ENCODE peak calls at places on chromosomes 11 and 22, in seven cellular contexts. D, W, C, T, N, U and X are unnamed samples.

GRCh38 chr11:36333468-36333867 is 37.4 kb downstream of the PRR5L start:
- DNase-seq in D (peak), W (no peak), C (no peak), T (no peak), N (no peak), U (no peak), X (no peak)

GRCh38 chr11:269146-269890 is 8.9 kb upstream of the NLRP6 start:
- DNase-seq in D (peak), W (peak), C (peak), T (no peak), N (no peak), U (peak), X (peak)

GRCh38 chr11:128422576-128423370 is 164.6 kb downstream of the ETS1 start:
- DNase-seq in D (no peak), W (no peak), C (no peak), T (no peak), N (no peak), U (no peak), X (peak)

GRCh38 chr11:113401718-113402117 is 14.1 kb downstream of the ANKK1 start:
- DNase-seq in D (peak), W (no peak), C (no peak), T (peak), N (no peak), U (no peak), X (no peak)

GRCh38 chr11:74373382-74373781 is 24.9 kb downstream of the PGM2L1 start:
- DNase-seq in D (no peak), W (no peak), C (no peak), T (no peak), N (no peak), U (no peak), X (no peak)

GRCh38 chr11:2583605-2583958 is 116.2 kb downstream of the KCNQ1OT1 start:
- DNase-seq in D (no peak), W (peak), C (no peak), T (peak), N (no peak), U (no peak), X (no peak)

GRCh38 chr11:35324981-35325380 is 94.4 kb downstream of the SLC1A2 start:
- DNase-seq in D (peak), W (no peak), C (no peak), T (no peak), N (no peak), U (no peak), X (no peak)

GRCh38 chr11:118928870-118929495 is 3.3 kb upstream of the BCL9L start:
- DNase-seq in D (peak), W (no peak), C (no peak), T (peak), N (no peak), U (peak), X (no peak)

GRCh38 chr11:96337541-96338530 is 5.2 kb downstream of the MAML2 start:
- DNase-seq in D (no peak), W (no peak), C (peak), T (no peak), N (peak), U (no peak), X (peak)

GRCh38 chr22:44214764-44215163 is 34.0 kb downstream of the PARVG start:
- DNase-seq in D (no peak), W (no peak), C (no peak), T (no peak), N (no peak), U (no peak), X (no peak)

GRCh38 chr11:35523351-35523768 is 2.1 kb downstream of the PAMR1 start:
- DNase-seq in D (no peak), W (no peak), C (no peak), T (no peak), N (no peak), U (no peak), X (no peak)

GRCh38 chr11:1222491-1223345 is at the start of gene MUC5B:
- DNase-seq in D (no peak), W (peak), C (no peak), T (peak), N (no peak), U (no peak), X (no peak)

GRCh38 chr11:33500865-33501479 is 199.7 kb downstream of the C11orf91 start:
- DNase-seq in D (peak), W (no peak), C (no peak), T (no peak), N (no peak), U (no peak), X (no peak)

GRCh38 chr11:78510025-78510596 is 64.6 kb downstream of the NARS2 start:
- DNase-seq in D (no peak), W (no peak), C (no peak), T (no peak), N (no peak), U (no peak), X (no peak)

GRCh38 chr11:65524010-65524746 is 705 bp upstream of the SCYL1 start:
- DNase-seq in D (no peak), W (no peak), C (peak), T (peak), N (peak), U (no peak), X (no peak)

GRCh38 chr11:59602432-59602831 is 13.1 kb downstream of the OSBP start:
- DNase-seq in D (no peak), W (no peak), C (no peak), T (no peak), N (no peak), U (no peak), X (no peak)

GRCh38 chr11:66100272-66101037 is 30.4 kb downstream of the PACS1 start:
- DNase-seq in D (no peak), W (no peak), C (peak), T (peak), N (peak), U (peak), X (peak)

GRCh38 chr11:87039371-87039770 is 1.6 kb downstream of the TMEM135 start:
- DNase-seq in D (peak), W (no peak), C (no peak), T (no peak), N (no peak), U (no peak), X (no peak)

GRCh38 chr11:63802637-63803414 is 10.4 kb upstream of the SPINDOC start:
- DNase-seq in D (peak), W (no peak), C (no peak), T (no peak), N (no peak), U (no peak), X (peak)

GRCh38 chr11:75631086-75631694 is 37.6 kb downstream of the MAP6 start:
- DNase-seq in D (no peak), W (no peak), C (no peak), T (no peak), N (no peak), U (no peak), X (no peak)

GRCh38 chr11:40230821-40231220 is 1228.6 kb downstream of the LRRC4C start:
- DNase-seq in D (no peak), W (no peak), C (no peak), T (no peak), N (no peak), U (no peak), X (no peak)

GRCh38 chr22:38799265-38800002 is 5.5 kb upstream of the DNAL4 start:
- DNase-seq in D (no peak), W (no peak), C (no peak), T (no peak), N (no peak), U (no peak), X (no peak)

GRCh38 chr22:20867179-20868099 is 8.6 kb downstream of the SNAP29 start:
- DNase-seq in D (no peak), W (no peak), C (no peak), T (no peak), N (no peak), U (peak), X (no peak)

GRCh38 chr11:66011239-66011784 is 496 bp upstream of the CST6 start:
- DNase-seq in D (peak), W (peak), C (peak), T (no peak), N (no peak), U (no peak), X (no peak)

GRCh38 chr11:110349109-110349996 is 52.9 kb upstream of the RDX start:
- DNase-seq in D (no peak), W (no peak), C (peak), T (no peak), N (peak), U (no peak), X (peak)

GRCh38 chr11:15107730-15108515 is 6.8 kb upstream of the INSC start:
- DNase-seq in D (peak), W (no peak), C (no peak), T (no peak), N (no peak), U (peak), X (peak)

GRCh38 chr11:808427-809286 is 1.1 kb upstream of the RPLP2 start:
- DNase-seq in D (no peak), W (no peak), C (no peak), T (no peak), N (no peak), U (peak), X (peak)

GRCh38 chr11:74139151-74139918 is 31.5 kb downstream of the C2CD3 start:
- DNase-seq in D (no peak), W (no peak), C (no peak), T (no peak), N (no peak), U (no peak), X (no peak)

GRCh38 chr11:117618956-117619355 is 178.1 kb downstream of the DSCAML1 start:
- DNase-seq in D (no peak), W (peak), C (no peak), T (no peak), N (no peak), U (no peak), X (peak)

GRCh38 chr11:7448126-7448525 is 37.2 kb upstream of the OLFML1 start:
- DNase-seq in D (no peak), W (peak), C (no peak), T (no peak), N (no peak), U (no peak), X (no peak)
- TF ChIP-seq CTCF in D (no peak), W (peak), C (no peak), T (no peak), N (no peak), U (peak), X (no peak)

DNA sequence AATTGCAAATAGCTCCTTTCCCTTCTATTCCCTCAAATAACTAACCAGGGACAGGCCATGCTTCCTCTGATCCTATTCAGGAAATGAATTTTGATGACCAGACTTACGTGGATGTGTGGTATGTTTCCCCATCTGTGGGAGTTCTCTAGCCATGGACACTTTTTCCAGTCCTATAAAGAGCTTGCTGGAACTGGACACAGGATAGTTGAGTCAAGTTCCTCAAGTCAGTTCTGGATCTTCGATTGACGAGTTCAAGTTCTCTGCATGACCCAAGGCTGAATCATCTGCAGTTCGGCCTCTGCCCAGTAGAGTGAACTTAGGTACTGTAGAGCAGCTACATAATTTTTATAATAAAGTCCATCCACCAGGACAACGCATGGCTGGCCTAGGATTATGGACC is 52.7 kb upstream of the CCND1 start:
- DNase-seq in D (peak), W (no peak), C (no peak), T (no peak), N (no peak), U (no peak), X (no peak)
- TF ChIP-seq CTCF in D (peak), W (peak), C (no peak), T (no peak), N (no peak), U (no peak), X (no peak)

DNA sequence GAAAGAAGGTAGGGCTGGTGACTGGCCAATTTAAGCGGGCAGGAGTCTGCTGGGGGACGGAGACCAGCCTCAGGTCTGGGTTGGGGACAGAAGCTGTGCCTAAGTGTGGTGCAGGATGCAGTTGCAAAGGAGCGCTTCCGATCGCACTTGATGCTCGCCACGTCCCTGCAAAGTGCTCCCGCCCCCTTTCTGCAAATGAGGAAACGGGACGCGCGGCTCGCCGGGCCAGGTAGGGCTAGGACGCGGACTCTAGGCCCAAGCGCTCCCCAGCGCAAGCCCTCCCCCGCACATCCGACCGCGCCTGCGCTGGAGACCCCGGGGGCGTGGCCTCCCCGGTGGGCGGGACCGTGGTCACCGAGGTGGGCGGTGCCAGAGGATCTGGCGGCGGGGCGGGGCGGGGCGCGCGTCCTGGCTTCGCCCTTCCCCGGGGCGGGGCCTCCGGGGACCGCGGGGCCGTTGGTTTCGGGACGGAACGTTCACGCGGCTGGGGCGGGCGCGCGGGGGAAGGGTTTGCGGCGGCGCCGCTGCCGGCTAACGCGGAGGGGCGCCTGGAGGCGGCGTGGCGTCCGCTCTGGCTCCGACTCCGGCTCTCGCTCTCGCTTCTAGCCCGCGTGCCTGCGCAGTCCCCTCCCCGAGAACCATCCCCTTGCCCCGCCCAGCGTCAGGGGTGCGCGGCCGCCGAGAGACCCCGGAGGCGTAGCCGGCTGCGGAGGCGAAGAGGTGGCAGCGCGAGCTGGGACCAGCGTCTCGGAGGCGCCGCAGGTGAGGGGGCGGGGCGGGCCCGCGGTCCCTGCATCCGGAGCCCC is at the start of gene FAM118A:
- DNase-seq in D (peak), W (peak), C (peak), T (peak), N (peak), U (peak), X (peak)
- TF ChIP-seq CTCF in D (no peak), W (no peak), C (peak), T (no peak), N (no peak), U (no peak), X (no peak)

DNA sequence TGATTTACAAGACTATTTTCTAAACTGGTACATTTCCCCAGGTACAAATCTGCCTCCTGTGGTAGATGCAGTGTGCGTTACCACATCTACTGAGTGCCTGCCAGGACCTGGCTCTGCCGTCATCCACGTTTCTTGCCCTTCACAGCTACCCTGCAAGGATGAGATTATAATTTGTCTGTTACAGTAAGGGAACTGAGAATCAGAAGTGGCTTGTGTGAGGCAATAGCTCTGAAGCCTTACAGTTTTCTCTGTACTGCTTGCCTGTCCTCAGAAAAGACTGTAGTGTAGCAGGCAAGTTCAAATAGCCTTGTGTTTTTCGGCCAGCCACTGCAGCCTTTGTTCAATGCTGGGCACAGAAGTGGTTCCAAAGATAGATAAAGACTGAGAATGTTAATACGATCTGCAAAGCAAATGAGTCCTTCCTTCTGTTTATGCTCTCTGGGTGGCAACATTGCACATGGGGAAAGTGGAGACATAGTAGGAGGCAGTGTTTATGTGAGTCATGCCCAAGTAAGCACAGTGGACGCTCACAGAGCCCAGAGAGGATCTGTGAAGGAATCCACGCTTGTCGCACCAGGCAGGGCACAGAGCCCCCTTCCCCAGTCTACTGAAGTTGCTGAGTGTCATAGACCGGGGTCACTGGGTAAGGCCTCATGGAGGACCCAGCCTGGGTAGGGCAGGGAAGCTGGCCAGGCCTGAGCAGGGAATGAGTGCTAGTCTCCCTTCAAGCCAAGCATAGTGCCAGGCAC is 49.1 kb downstream of the MICAL2 start:
- DNase-seq in D (peak), W (no peak), C (no peak), T (no peak), N (no peak), U (no peak), X (no peak)
- TF ChIP-seq CTCF in D (no peak), W (no peak), C (no peak), T (no peak), N (no peak), U (no peak), X (no peak)

GRCh38 chr11:11871991-11872401 is 30.2 kb downstream of the USP47 start:
- DNase-seq in D (no peak), W (no peak), C (no peak), T (no peak), N (no peak), U (peak), X (no peak)

GRCh38 chr11:11880179-11880578 is 38.4 kb downstream of the USP47 start:
- DNase-seq in D (no peak), W (no peak), C (no peak), T (no peak), N (no peak), U (no peak), X (no peak)

GRCh38 chr11:11876458-11876857 is 34.7 kb downstream of the USP47 start:
- DNase-seq in D (peak), W (peak), C (no peak), T (no peak), N (no peak), U (no peak), X (no peak)
- TF ChIP-seq CTCF in D (peak), W (peak), C (no peak), T (no peak), N (peak), U (peak), X (no peak)

DNA sequence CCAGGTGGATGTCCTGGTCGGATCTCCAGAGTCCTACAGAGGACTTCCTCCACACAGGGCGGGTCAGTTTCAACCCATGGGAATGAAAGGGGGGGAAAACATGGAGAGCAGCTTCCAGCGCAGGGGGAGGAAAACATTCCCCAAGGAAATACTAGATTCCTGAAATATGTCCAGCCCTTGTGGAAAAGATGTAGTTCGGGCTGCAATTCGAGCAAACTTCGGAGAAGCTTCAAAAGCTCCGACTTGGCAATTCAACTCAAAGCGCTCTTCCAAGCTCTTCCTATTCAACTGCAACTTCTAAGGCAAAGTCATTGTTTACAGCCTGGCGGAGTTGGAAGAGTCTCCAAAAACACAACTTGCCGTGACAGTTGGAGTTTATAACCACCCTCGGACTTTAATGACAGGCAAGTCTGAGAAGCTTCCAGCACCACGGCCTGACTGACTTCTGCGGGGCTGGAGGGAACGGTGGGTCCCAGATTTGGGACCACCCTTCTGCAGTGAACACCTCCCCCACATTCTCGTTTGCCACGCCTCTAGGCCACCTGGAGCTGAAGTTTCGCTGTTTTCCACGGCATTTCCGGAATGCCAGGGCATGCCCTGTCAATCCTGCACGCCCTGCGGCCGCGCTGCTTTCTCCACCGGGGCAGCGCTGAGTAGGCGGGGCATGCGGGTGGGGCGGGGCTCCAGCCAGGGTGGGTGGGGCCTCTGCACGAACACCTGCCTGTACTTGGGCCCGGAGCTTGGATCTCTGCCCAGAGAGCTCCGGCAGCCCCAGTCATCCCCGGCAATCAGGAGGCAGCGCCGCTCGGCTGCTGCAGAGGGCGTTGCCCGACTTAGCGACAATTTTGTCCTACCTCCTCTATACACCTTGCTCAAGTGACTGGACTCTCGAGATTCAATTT is 49.0 kb upstream of the BIRC3 start:
- DNase-seq in D (peak), W (peak), C (peak), T (peak), N (peak), U (peak), X (peak)
- TF ChIP-seq CTCF in D (peak), W (peak), C (peak), T (peak), N (peak), U (peak), X (no peak)

DNA sequence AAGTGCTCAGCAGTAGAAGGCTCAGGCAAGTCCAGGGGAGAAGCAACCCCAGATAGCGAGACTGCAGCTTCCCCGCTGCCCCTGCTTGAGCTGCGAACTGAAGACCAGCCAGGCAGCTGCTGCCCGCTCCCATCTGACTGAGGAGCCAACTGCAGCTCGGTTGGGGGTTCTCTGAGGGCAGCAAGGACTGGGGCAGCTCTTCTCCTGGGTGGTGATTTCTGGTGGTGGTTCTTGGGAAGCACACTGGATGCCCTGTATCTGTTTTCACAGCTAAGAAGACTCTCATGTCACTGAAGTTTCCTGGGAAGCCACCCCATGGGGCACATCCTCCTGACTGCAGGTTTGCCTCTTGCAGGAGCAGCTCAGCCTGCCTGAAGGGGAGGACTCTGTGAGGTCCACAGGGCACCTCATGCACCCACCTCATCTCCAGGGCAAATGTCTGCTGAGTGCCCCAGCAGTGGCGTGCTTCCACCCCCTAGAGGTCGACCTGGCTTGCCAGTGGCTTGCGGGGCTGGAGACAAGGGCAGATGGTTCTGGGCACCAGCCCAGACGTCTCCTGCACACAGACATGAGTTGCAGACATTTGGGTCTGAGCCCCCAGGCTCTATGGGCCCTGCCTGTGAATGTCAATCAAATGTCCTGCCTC is 801.1 kb downstream of the BRD1 start:
- DNase-seq in D (no peak), W (peak), C (no peak), T (peak), N (no peak), U (peak), X (no peak)
- TF ChIP-seq CTCF in D (no peak), W (peak), C (no peak), T (no peak), N (peak), U (peak), X (no peak)